ENCODE peak calls at places on chromosomes 2 and 18, in six cellular contexts. One of them, this sample, is unnamed.

GRCh38 chr18:66506178-66506577 is 97.7 kb downstream of the CDH19 start:
- DNase-seq in astrocyte of the spinal cord: no peak
- DNase-seq in cardiac muscle cell: no peak
- DNase-seq in GM23338: no peak
- DNase-seq in Peyer's patch: no peak
- DNase-seq in endothelial cell: no peak
- DNase-seq in this sample: no peak

GRCh38 chr2:42092084-42092996 is 44.5 kb downstream of the PKDCC start:
- DNase-seq in astrocyte of the spinal cord: no peak
- DNase-seq in cardiac muscle cell: peak; percentile 67
- DNase-seq in GM23338: peak; percentile 65
- DNase-seq in Peyer's patch: no peak
- DNase-seq in endothelial cell: no peak
- DNase-seq in this sample: no peak

GRCh38 chr2:133123393-133123792 is 444.9 kb downstream of the NCKAP5 start:
- DNase-seq in astrocyte of the spinal cord: no peak
- DNase-seq in cardiac muscle cell: no peak
- DNase-seq in GM23338: no peak
- DNase-seq in Peyer's patch: no peak
- DNase-seq in endothelial cell: no peak
- DNase-seq in this sample: no peak

GRCh38 chr2:96806468-96807126 is 9.5 kb upstream of the CNNM3 start:
- DNase-seq in astrocyte of the spinal cord: no peak
- DNase-seq in cardiac muscle cell: no peak
- DNase-seq in GM23338: no peak
- DNase-seq in Peyer's patch: peak; percentile 44
- DNase-seq in endothelial cell: no peak
- DNase-seq in this sample: peak; percentile 66

GRCh38 chr2:162072181-162072702 is 1.8 kb downstream of the DPP4 start:
- DNase-seq in astrocyte of the spinal cord: peak; percentile 40
- DNase-seq in cardiac muscle cell: peak; percentile 77
- DNase-seq in GM23338: no peak
- DNase-seq in Peyer's patch: no peak
- DNase-seq in endothelial cell: no peak
- DNase-seq in this sample: no peak

GRCh38 chr2:11527001-11527400 is 6.8 kb upstream of the GREB1 start:
- DNase-seq in astrocyte of the spinal cord: no peak
- DNase-seq in cardiac muscle cell: no peak
- DNase-seq in GM23338: no peak
- DNase-seq in Peyer's patch: no peak
- DNase-seq in endothelial cell: no peak
- DNase-seq in this sample: no peak

GRCh38 chr18:22939649-22940048 is 6.5 kb downstream of the RBBP8 start:
- DNase-seq in astrocyte of the spinal cord: no peak
- DNase-seq in cardiac muscle cell: no peak
- DNase-seq in GM23338: no peak
- DNase-seq in Peyer's patch: no peak
- DNase-seq in endothelial cell: no peak
- DNase-seq in this sample: no peak

GRCh38 chr2:170073288-170073687 is 104.7 kb upstream of the MYO3B start:
- DNase-seq in astrocyte of the spinal cord: peak; percentile 76
- DNase-seq in cardiac muscle cell: peak; percentile 95
- DNase-seq in GM23338: no peak
- DNase-seq in Peyer's patch: no peak
- DNase-seq in endothelial cell: no peak
- DNase-seq in this sample: no peak

GRCh38 chr18:6724331-6724730 is 5.2 kb upstream of the ARHGAP28 start:
- DNase-seq in astrocyte of the spinal cord: no peak
- DNase-seq in cardiac muscle cell: no peak
- DNase-seq in GM23338: no peak
- DNase-seq in Peyer's patch: no peak
- DNase-seq in endothelial cell: no peak
- DNase-seq in this sample: no peak

GRCh38 chr18:52046842-52047241 is 293.2 kb upstream of the DCC start:
- DNase-seq in astrocyte of the spinal cord: no peak
- DNase-seq in cardiac muscle cell: no peak
- DNase-seq in GM23338: no peak
- DNase-seq in Peyer's patch: no peak
- DNase-seq in endothelial cell: no peak
- DNase-seq in this sample: no peak

GRCh38 chr18:9215221-9215933 is 78.8 kb downstream of the ANKRD12 start:
- DNase-seq in astrocyte of the spinal cord: no peak
- DNase-seq in cardiac muscle cell: peak; percentile 3
- DNase-seq in GM23338: no peak
- DNase-seq in Peyer's patch: no peak
- DNase-seq in endothelial cell: no peak
- DNase-seq in this sample: no peak

GRCh38 chr18:57943723-57944122 is 100.3 kb upstream of the NEDD4L start:
- DNase-seq in astrocyte of the spinal cord: peak; percentile 84
- DNase-seq in cardiac muscle cell: no peak
- DNase-seq in GM23338: no peak
- DNase-seq in Peyer's patch: no peak
- DNase-seq in endothelial cell: no peak
- DNase-seq in this sample: no peak

GRCh38 chr2:177314194-177314593 is 49.7 kb upstream of the NFE2L2 start:
- DNase-seq in astrocyte of the spinal cord: peak; percentile 82
- DNase-seq in cardiac muscle cell: peak; percentile 84
- DNase-seq in GM23338: no peak
- DNase-seq in Peyer's patch: no peak
- DNase-seq in endothelial cell: no peak
- DNase-seq in this sample: no peak

GRCh38 chr2:109438773-109439191 is 175.0 kb downstream of the SEPTIN10 start:
- DNase-seq in astrocyte of the spinal cord: peak; percentile 85
- DNase-seq in cardiac muscle cell: peak; percentile 72
- DNase-seq in GM23338: no peak
- DNase-seq in Peyer's patch: no peak
- DNase-seq in endothelial cell: no peak
- DNase-seq in this sample: no peak

GRCh38 chr2:27683390-27684071 is 19.8 kb downstream of the SLC4A1AP start:
- DNase-seq in astrocyte of the spinal cord: peak; percentile 90
- DNase-seq in cardiac muscle cell: peak; percentile 93
- DNase-seq in GM23338: peak; percentile 98
- DNase-seq in Peyer's patch: peak; percentile 59
- DNase-seq in endothelial cell: peak; percentile 91
- DNase-seq in this sample: no peak

GRCh38 chr2:194610297-194610696 is 1046.7 kb upstream of the SLC39A10 start:
- DNase-seq in astrocyte of the spinal cord: no peak
- DNase-seq in cardiac muscle cell: no peak
- DNase-seq in GM23338: peak; percentile 34
- DNase-seq in Peyer's patch: no peak
- DNase-seq in endothelial cell: no peak
- DNase-seq in this sample: no peak

GRCh38 chr18:60147326-60147725 is 225.2 kb downstream of the MC4R start:
- DNase-seq in astrocyte of the spinal cord: no peak
- DNase-seq in cardiac muscle cell: no peak
- DNase-seq in GM23338: no peak
- DNase-seq in Peyer's patch: no peak
- DNase-seq in endothelial cell: no peak
- DNase-seq in this sample: no peak

GRCh38 chr2:240947607-240948006 is 41.5 kb downstream of the CROCC2 start:
- DNase-seq in astrocyte of the spinal cord: no peak
- DNase-seq in cardiac muscle cell: no peak
- DNase-seq in GM23338: no peak
- DNase-seq in Peyer's patch: peak; percentile 34
- DNase-seq in endothelial cell: no peak
- DNase-seq in this sample: no peak

GRCh38 chr2:238158807-238159539 is at the start of gene ERFE:
- DNase-seq in astrocyte of the spinal cord: no peak
- DNase-seq in cardiac muscle cell: peak; percentile 53
- DNase-seq in GM23338: peak; percentile 81
- DNase-seq in Peyer's patch: peak; percentile 65
- DNase-seq in endothelial cell: peak; percentile 76
- DNase-seq in this sample: peak; percentile 56

GRCh38 chr2:230905448-230906430 is 19.3 kb downstream of the GPR55 start:
- DNase-seq in astrocyte of the spinal cord: peak; percentile 23
- DNase-seq in cardiac muscle cell: no peak
- DNase-seq in GM23338: no peak
- DNase-seq in Peyer's patch: no peak
- DNase-seq in endothelial cell: no peak
- DNase-seq in this sample: peak; percentile 72

GRCh38 chr2:56647997-56648396 is 464.2 kb downstream of the CCDC85A start:
- DNase-seq in astrocyte of the spinal cord: no peak
- DNase-seq in cardiac muscle cell: no peak
- DNase-seq in GM23338: no peak
- DNase-seq in Peyer's patch: no peak
- DNase-seq in endothelial cell: no peak
- DNase-seq in this sample: no peak

GRCh38 chr18:45850021-45850420 is 24.5 kb downstream of the SIGLEC15 start:
- DNase-seq in astrocyte of the spinal cord: no peak
- DNase-seq in cardiac muscle cell: no peak
- DNase-seq in GM23338: peak; percentile 75
- DNase-seq in Peyer's patch: no peak
- DNase-seq in endothelial cell: no peak
- DNase-seq in this sample: no peak

GRCh38 chr2:32738939-32739338 is 111.1 kb downstream of the TTC27 start:
- DNase-seq in astrocyte of the spinal cord: no peak
- DNase-seq in cardiac muscle cell: peak; percentile 51
- DNase-seq in GM23338: no peak
- DNase-seq in Peyer's patch: no peak
- DNase-seq in endothelial cell: no peak
- DNase-seq in this sample: no peak

GRCh38 chr2:67215214-67215613 is 181.9 kb upstream of the ETAA1 start:
- DNase-seq in astrocyte of the spinal cord: peak; percentile 67
- DNase-seq in cardiac muscle cell: peak; percentile 83
- DNase-seq in GM23338: peak; percentile 85
- DNase-seq in Peyer's patch: no peak
- DNase-seq in endothelial cell: peak; percentile 64
- DNase-seq in this sample: peak; percentile 59

GRCh38 chr2:200810252-200810650 is 1.5 kb upstream of the BZW1 start:
- DNase-seq in astrocyte of the spinal cord: peak; percentile 82
- DNase-seq in cardiac muscle cell: peak; percentile 85
- DNase-seq in GM23338: no peak
- DNase-seq in Peyer's patch: no peak
- DNase-seq in endothelial cell: peak; percentile 25
- DNase-seq in this sample: no peak

GRCh38 chr2:10911291-10912075 is at the start of gene KCNF1:
- DNase-seq in astrocyte of the spinal cord: peak; percentile 55
- DNase-seq in cardiac muscle cell: peak; percentile 69
- DNase-seq in GM23338: peak; percentile 74
- DNase-seq in Peyer's patch: peak; percentile 53
- DNase-seq in endothelial cell: peak; percentile 70
- DNase-seq in this sample: no peak

GRCh38 chr2:218893349-218894167 is 12.9 kb downstream of the WNT10A start:
- DNase-seq in astrocyte of the spinal cord: no peak
- DNase-seq in cardiac muscle cell: no peak
- DNase-seq in GM23338: no peak
- DNase-seq in Peyer's patch: no peak
- DNase-seq in endothelial cell: no peak
- DNase-seq in this sample: no peak

GRCh38 chr2:218894168-218895157 is 13.8 kb downstream of the WNT10A start:
- DNase-seq in astrocyte of the spinal cord: no peak
- DNase-seq in cardiac muscle cell: no peak
- DNase-seq in GM23338: no peak
- DNase-seq in Peyer's patch: no peak
- DNase-seq in endothelial cell: no peak
- DNase-seq in this sample: no peak

GRCh38 chr2:218891275-218892135 is 10.9 kb downstream of the WNT10A start:
- DNase-seq in astrocyte of the spinal cord: no peak
- DNase-seq in cardiac muscle cell: no peak
- DNase-seq in GM23338: no peak
- DNase-seq in Peyer's patch: no peak
- DNase-seq in endothelial cell: no peak
- DNase-seq in this sample: no peak

GRCh38 chr2:218890369-218890768 is 9.7 kb downstream of the WNT10A start:
- DNase-seq in astrocyte of the spinal cord: no peak
- DNase-seq in cardiac muscle cell: no peak
- DNase-seq in GM23338: no peak
- DNase-seq in Peyer's patch: no peak
- DNase-seq in endothelial cell: no peak
- DNase-seq in this sample: no peak

DNA sequence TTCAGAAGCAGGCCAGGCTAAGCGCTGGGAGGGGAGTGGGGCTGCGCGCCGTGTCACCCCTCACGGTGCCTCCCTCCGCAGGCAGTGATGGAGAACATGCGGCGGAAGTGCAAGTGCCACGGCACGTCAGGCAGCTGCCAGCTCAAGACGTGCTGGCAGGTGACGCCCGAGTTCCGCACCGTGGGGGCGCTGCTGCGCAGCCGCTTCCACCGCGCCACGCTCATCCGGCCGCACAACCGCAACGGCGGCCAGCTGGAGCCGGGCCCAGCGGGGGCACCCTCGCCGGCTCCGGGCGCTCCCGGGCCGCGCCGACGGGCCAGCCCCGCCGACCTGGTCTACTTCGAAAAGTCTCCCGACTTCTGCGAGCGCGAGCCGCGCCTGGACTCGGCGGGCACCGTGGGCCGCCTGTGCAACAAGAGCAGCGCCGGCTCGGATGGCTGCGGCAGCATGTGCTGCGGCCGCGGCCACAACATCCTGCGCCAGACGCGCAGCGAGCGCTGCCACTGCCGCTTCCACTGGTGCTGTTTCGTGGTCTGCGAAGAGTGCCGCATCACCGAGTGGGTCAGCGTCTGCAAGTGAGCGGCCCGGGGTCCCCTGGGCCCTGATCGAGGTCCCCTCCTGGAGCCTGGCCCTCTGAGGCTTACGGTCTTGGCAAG is 12.2 kb downstream of the WNT10A start:
- DNase-seq in astrocyte of the spinal cord: peak; percentile 32
- DNase-seq in cardiac muscle cell: peak; percentile 55
- DNase-seq in GM23338: peak; percentile 78
- DNase-seq in Peyer's patch: peak; percentile 88
- DNase-seq in endothelial cell: peak; percentile 70
- DNase-seq in this sample: no peak
- TF ChIP-seq CTCF in astrocyte of the spinal cord: peak; percentile 33
- TF ChIP-seq CTCF in cardiac muscle cell: peak; percentile 28
- TF ChIP-seq CTCF in GM23338: no peak
- TF ChIP-seq CTCF in Peyer's patch: peak; percentile 20
- TF ChIP-seq CTCF in endothelial cell: peak; percentile 51
- TF ChIP-seq CTCF in this sample: peak; percentile 75

DNA sequence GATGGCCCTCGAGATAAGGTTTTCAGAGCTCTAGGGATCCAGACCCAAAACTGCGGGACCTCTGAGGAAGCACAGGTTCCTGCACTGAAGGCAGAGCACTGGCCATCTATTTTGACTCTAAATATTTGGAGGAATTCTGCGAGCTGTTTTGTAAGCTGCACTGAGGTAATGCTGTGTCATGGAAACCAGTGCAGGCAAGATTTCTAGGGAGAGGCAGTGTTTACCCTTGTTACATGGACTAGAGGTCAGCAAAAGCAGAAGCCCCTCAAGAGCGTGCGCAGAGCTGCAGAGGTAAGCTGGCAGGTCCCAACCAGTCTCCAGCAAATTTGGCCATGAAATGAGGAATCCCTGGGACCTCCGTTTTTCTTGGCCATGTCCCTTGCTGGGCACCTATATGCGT is 137.3 kb downstream of the RNF152 start:
- DNase-seq in astrocyte of the spinal cord: no peak
- DNase-seq in cardiac muscle cell: no peak
- DNase-seq in GM23338: no peak
- DNase-seq in Peyer's patch: no peak
- DNase-seq in endothelial cell: no peak
- DNase-seq in this sample: no peak
- TF ChIP-seq CTCF in astrocyte of the spinal cord: no peak
- TF ChIP-seq CTCF in cardiac muscle cell: no peak
- TF ChIP-seq CTCF in GM23338: no peak
- TF ChIP-seq CTCF in Peyer's patch: no peak
- TF ChIP-seq CTCF in endothelial cell: no peak
- TF ChIP-seq CTCF in this sample: no peak

GRCh38 chr2:69013123-69013836 is at the start of gene ANTXR1:
- DNase-seq in astrocyte of the spinal cord: peak; percentile 85
- DNase-seq in cardiac muscle cell: peak; percentile 85
- DNase-seq in GM23338: peak; percentile 93
- DNase-seq in Peyer's patch: peak; percentile 57
- DNase-seq in endothelial cell: peak; percentile 36
- DNase-seq in this sample: peak; percentile 73
- TF ChIP-seq CTCF in astrocyte of the spinal cord: no peak
- TF ChIP-seq CTCF in cardiac muscle cell: no peak
- TF ChIP-seq CTCF in GM23338: no peak
- TF ChIP-seq CTCF in Peyer's patch: no peak
- TF ChIP-seq CTCF in endothelial cell: peak; percentile 37
- TF ChIP-seq CTCF in this sample: peak; percentile 20

GRCh38 chr18:3596324-3597158 is 146.6 kb downstream of the TGIF1 start:
- DNase-seq in astrocyte of the spinal cord: peak; percentile 36
- DNase-seq in cardiac muscle cell: no peak
- DNase-seq in GM23338: no peak
- DNase-seq in Peyer's patch: peak; percentile 62
- DNase-seq in endothelial cell: peak; percentile 28
- DNase-seq in this sample: no peak
- TF ChIP-seq CTCF in astrocyte of the spinal cord: peak; percentile 28
- TF ChIP-seq CTCF in cardiac muscle cell: peak; percentile 17
- TF ChIP-seq CTCF in GM23338: no peak
- TF ChIP-seq CTCF in Peyer's patch: peak; percentile 39
- TF ChIP-seq CTCF in endothelial cell: no peak
- TF ChIP-seq CTCF in this sample: peak; percentile 63

This sample was measured in chondrocyte.